ENCODE peak calls at places on chromosome 17, in seven cellular contexts. O is colonic mucosa; Y is activated CD8-positive, alpha-beta T cell treated with anti-CD3 and anti-CD28 coated beads for 36 hours; R is stimulated activated CD4-positive, alpha-beta T cell treated with anti-CD3 and anti-CD28 coated beads, Interleukin-1b, Interleukin-23, amount 100 ng/mL, for 24 hours; P is fibroblast of mammary gland; F is astrocyte of the hippocampus; B is MM.1S. U is an unnamed sample.

GRCh38 chr17:61217878-61218437 is 181.7 kb upstream of the TBX2 start:
- DNase-seq in F (no peak), B (no peak), P (no peak), Y (no peak), R (no peak), O (no peak), U (no peak)

GRCh38 chr17:65785109-65785508 is 223.7 kb upstream of the AXIN2 start:
- DNase-seq in R (no peak), Y (no peak), O (no peak), B (no peak), F (peak), P (peak), U (no peak)

GRCh38 chr17:43312011-43312410 is 78.2 kb upstream of the RNU2-1 start:
- DNase-seq in P (no peak), R (no peak), F (no peak), B (no peak), O (peak), Y (no peak), U (peak)

GRCh38 chr17:42079541-42079940 is 18.7 kb downstream of the ZNF385C start:
- DNase-seq in P (no peak), F (no peak), Y (no peak), R (no peak), O (no peak), B (no peak), U (no peak)

GRCh38 chr17:83106036-83106577 is 26.7 kb downstream of the METRNL start:
- DNase-seq in O (no peak), P (no peak), R (no peak), F (peak), B (no peak), Y (no peak), U (no peak)

GRCh38 chr17:48491527-48492273 is 39.1 kb downstream of the HOXB1 start:
- DNase-seq in O (no peak), P (no peak), Y (peak), R (no peak), B (no peak), F (no peak), U (no peak)

GRCh38 chr17:19321481-19322128 is 40.9 kb downstream of the B9D1 start:
- DNase-seq in P (no peak), F (no peak), O (no peak), Y (no peak), R (no peak), B (no peak), U (no peak)

GRCh38 chr17:78329263-78330059 is 30.4 kb downstream of the SOCS3 start:
- DNase-seq in P (peak), Y (peak), F (peak), O (no peak), B (no peak), R (no peak), U (no peak)

GRCh38 chr17:59783221-59784016 is 76.0 kb downstream of the VMP1 start:
- DNase-seq in Y (no peak), F (peak), B (no peak), O (no peak), R (no peak), P (peak), U (no peak)

GRCh38 chr17:58302171-58302918 is 21.6 kb upstream of the MPO start:
- DNase-seq in R (no peak), B (no peak), P (no peak), F (no peak), O (no peak), Y (no peak), U (no peak)

GRCh38 chr17:6749519-6749918 is 6.3 kb upstream of the XAF1 start:
- DNase-seq in B (no peak), Y (peak), F (no peak), O (no peak), R (no peak), P (peak), U (no peak)

GRCh38 chr17:77819497-77819896 is 139.0 kb upstream of the TNRC6C start:
- DNase-seq in P (no peak), B (no peak), Y (no peak), F (no peak), O (no peak), R (no peak), U (no peak)

GRCh38 chr17:78879679-78880186 is 23.3 kb downstream of the CEP295NL start:
- DNase-seq in Y (peak), O (peak), R (no peak), F (peak), P (peak), B (no peak), U (no peak)

GRCh38 chr17:81332118-81332834 is 37.2 kb upstream of the SLC38A10 start:
- DNase-seq in F (no peak), Y (no peak), R (no peak), O (no peak), P (no peak), B (no peak), U (no peak)

GRCh38 chr17:41907633-41908539 is 10.9 kb downstream of the ACLY start:
- DNase-seq in B (no peak), Y (no peak), O (peak), R (no peak), F (peak), P (peak), U (no peak)

GRCh38 chr17:1232786-1233185 is 37.5 kb upstream of the BHLHA9 start:
- DNase-seq in Y (no peak), P (peak), R (no peak), B (no peak), O (no peak), F (peak), U (no peak)

GRCh38 chr17:47811709-47812108 is 9.9 kb downstream of the OSBPL7 start:
- DNase-seq in R (no peak), F (peak), B (no peak), Y (no peak), O (no peak), P (no peak), U (no peak)

GRCh38 chr17:44115585-44116415 is 7.6 kb downstream of the HDAC5 start:
- DNase-seq in O (no peak), F (peak), R (no peak), P (peak), B (peak), Y (peak), U (no peak)

GRCh38 chr17:41065829-41066624 is at the start of gene KRTAP2-4:
- DNase-seq in F (peak), R (no peak), B (no peak), O (no peak), Y (no peak), P (peak), U (no peak)

GRCh38 chr17:75455896-75456416 is 479 bp upstream of the TMEM94 start:
- DNase-seq in R (no peak), Y (no peak), O (no peak), B (no peak), F (no peak), P (no peak), U (no peak)

GRCh38 chr17:41048441-41048840 is 1.3 kb upstream of the KRTAP2-1 start:
- DNase-seq in O (no peak), F (peak), P (no peak), B (no peak), R (no peak), Y (no peak), U (no peak)

GRCh38 chr17:51189162-51189561 is 23.0 kb downstream of the NME2 start:
- DNase-seq in B (no peak), O (no peak), F (no peak), P (no peak), R (no peak), Y (no peak), U (no peak)

GRCh38 chr17:51362818-51363598 is 102.7 kb downstream of the UTP18 start:
- DNase-seq in O (no peak), B (no peak), R (no peak), P (no peak), Y (no peak), F (peak), U (no peak)

GRCh38 chr17:9755083-9755482 is 36.3 kb downstream of the DHRS7C start:
- DNase-seq in R (no peak), P (peak), Y (no peak), O (no peak), F (no peak), B (no peak), U (no peak)

GRCh38 chr17:17051791-17052461 is 9.7 kb downstream of the MPRIP start:
- DNase-seq in B (no peak), Y (peak), R (no peak), O (peak), F (no peak), P (peak), U (no peak)

GRCh38 chr17:30915833-30916611 is 5.7 kb upstream of the ADAP2 start:
- DNase-seq in F (no peak), R (no peak), O (no peak), P (no peak), Y (no peak), B (no peak), U (no peak)

GRCh38 chr17:28662527-28662829 is 473 bp downstream of the SUPT6H start:
- DNase-seq in P (no peak), B (no peak), Y (no peak), R (no peak), O (no peak), F (no peak), U (no peak)

GRCh38 chr17:35486920-35487727 is 38.6 kb upstream of the SLFN13 start:
- DNase-seq in R (peak), P (peak), F (peak), O (peak), Y (peak), B (peak), U (peak)

GRCh38 chr17:81687770-81688541 is 4.1 kb downstream of the HGS start:
- DNase-seq in B (no peak), P (no peak), Y (no peak), R (no peak), F (no peak), O (no peak), U (no peak)

GRCh38 chr17:45228121-45228941 is 6.6 kb downstream of the FMNL1 start:
- DNase-seq in O (no peak), P (no peak), R (no peak), Y (peak), F (no peak), B (peak), U (no peak)

GRCh38 chr17:56593741-56594527 is 435 bp downstream of the NOG start:
- DNase-seq in B (peak), Y (peak), F (peak), P (peak), R (peak), O (peak), U (peak)

U was measured in activated T-helper 2 cell treated with anti-CD3 and anti-CD28 coated beads, Interferon-gamma antibody, Interleukin-2, Interleukin-4, amounts not matched to agents 10 μg/mL and 5 μg/mL and 100 μg/mL, durations not matched to agents 14 hours and 24 hours and 36 hours.